ENCODE peak calls at places on chromosomes 11 and 22, in eight cellular contexts. E, Z, L, A, P, J, N and Y are unnamed samples. For H3K9me3 and H3K27me3, the result is how much of the 10 kb centered on the place peaks cover.

GRCh38 chr11:119722281-119722794 is 6.7 kb downstream of the NECTIN1 start:
- DNase-seq in E (no peak), Z (peak), L (no peak), A (no peak), P (no peak), J (no peak), N (no peak), Y (no peak)

GRCh38 chr11:78646564-78647185 is 72.0 kb upstream of the NARS2 start:
- DNase-seq in E (peak), Z (peak), L (peak), A (peak), P (peak), J (no peak), N (peak), Y (peak)

GRCh38 chr11:9069861-9070470 is 21.4 kb downstream of the SCUBE2 start:
- DNase-seq in E (no peak), Z (no peak), L (no peak), A (no peak), P (no peak), J (no peak), N (no peak), Y (no peak)

GRCh38 chr22:17754233-17754925 is 19.9 kb downstream of the BID start:
- DNase-seq in E (no peak), Z (no peak), L (no peak), A (no peak), P (peak), J (no peak), N (no peak), Y (no peak)

GRCh38 chr11:59551651-59552521 is 40.5 kb downstream of the OR4D9 start:
- DNase-seq in E (peak), Z (no peak), L (no peak), A (no peak), P (peak), J (peak), N (peak), Y (peak)

GRCh38 chr11:102883132-102883531 is 8.3 kb upstream of the MMP12 start:
- DNase-seq in E (no peak), Z (no peak), L (no peak), A (no peak), P (no peak), J (no peak), N (no peak), Y (no peak)

GRCh38 chr11:30917859-30918478 is 331.8 kb upstream of the MPPED2 start:
- DNase-seq in E (peak), Z (peak), L (no peak), A (no peak), P (no peak), J (no peak), N (peak), Y (peak)

GRCh38 chr11:2850366-2850765 is 35.2 kb downstream of the CDKN1C start:
- DNase-seq in E (no peak), Z (no peak), L (no peak), A (no peak), P (no peak), J (no peak), N (no peak), Y (no peak)

GRCh38 chr11:32706985-32707736 is 87.3 kb downstream of the CCDC73 start:
- DNase-seq in E (no peak), Z (peak), L (no peak), A (no peak), P (no peak), J (no peak), N (peak), Y (no peak)

GRCh38 chr11:76159303-76159937 is 46.9 kb downstream of the WNT11 start:
- DNase-seq in E (no peak), Z (no peak), L (no peak), A (no peak), P (no peak), J (no peak), N (no peak), Y (no peak)

GRCh38 chr11:2213384-2213842 is 41.8 kb upstream of the TH start:
- DNase-seq in E (no peak), Z (peak), L (peak), A (no peak), P (no peak), J (no peak), N (no peak), Y (no peak)

GRCh38 chr11:76846441-76846840 is 14.3 kb upstream of the ACER3 start:
- DNase-seq in E (no peak), Z (peak), L (no peak), A (no peak), P (no peak), J (no peak), N (no peak), Y (no peak)

GRCh38 chr22:45319319-45319675 is 9.6 kb downstream of the FAM118A start:
- DNase-seq in E (peak), Z (no peak), L (no peak), A (no peak), P (no peak), J (no peak), N (no peak), Y (no peak)

GRCh38 chr11:129937592-129938238 is 42.3 kb upstream of the NFRKB start:
- DNase-seq in E (no peak), Z (no peak), L (no peak), A (no peak), P (no peak), J (no peak), N (no peak), Y (no peak)

GRCh38 chr22:49404576-49405199 is 423.0 kb downstream of the BRD1 start:
- DNase-seq in E (no peak), Z (no peak), L (no peak), A (no peak), P (no peak), J (no peak), N (no peak), Y (no peak)

DNA sequence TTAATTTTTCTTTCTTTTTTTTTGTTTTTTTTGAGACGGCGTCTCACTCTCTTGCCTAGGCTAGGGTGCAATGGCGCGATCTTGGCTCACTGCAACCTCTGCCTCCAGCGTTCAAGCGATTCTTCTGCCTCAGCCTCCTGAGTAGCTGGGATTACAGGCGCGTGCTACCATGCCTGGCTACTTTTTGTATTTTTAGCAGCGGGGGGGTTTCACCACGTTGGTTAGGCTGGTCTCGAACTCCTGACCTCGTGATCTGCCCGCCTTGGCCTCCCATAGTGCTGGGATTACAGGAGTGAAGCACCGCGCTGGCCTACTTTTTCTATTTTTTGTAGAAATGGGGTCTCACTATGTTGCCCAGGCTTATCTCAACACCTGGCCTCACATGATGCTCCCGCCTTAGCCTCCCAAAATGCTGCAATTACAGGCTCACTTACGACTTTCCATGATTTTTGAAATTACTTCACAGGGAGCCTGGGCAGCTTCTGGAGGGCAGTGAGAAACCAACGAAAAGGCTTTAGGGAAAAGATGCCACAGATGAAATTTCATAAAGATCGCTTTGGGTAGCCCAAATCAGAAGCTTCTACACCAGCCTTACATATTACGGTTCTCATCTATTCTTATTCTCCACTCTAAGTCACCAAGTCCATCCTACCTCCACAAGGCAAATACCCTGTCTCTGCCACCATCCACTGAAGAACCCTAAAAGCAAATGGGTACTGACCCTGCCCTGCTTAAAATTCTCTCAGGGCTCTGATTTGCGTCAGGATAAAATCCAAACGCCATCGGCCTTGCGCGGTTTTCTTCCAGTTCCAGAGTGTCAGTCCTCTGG is 866 bp upstream of the RRM1 start:
- DNase-seq in E (no peak), Z (no peak), L (no peak), A (no peak), P (no peak), J (no peak), N (no peak), Y (no peak)
- H3K4me3 ChIP-seq in E (peak), Z (peak), L (peak), A (peak), P (peak), J (peak), N (peak), Y (peak)

DNA sequence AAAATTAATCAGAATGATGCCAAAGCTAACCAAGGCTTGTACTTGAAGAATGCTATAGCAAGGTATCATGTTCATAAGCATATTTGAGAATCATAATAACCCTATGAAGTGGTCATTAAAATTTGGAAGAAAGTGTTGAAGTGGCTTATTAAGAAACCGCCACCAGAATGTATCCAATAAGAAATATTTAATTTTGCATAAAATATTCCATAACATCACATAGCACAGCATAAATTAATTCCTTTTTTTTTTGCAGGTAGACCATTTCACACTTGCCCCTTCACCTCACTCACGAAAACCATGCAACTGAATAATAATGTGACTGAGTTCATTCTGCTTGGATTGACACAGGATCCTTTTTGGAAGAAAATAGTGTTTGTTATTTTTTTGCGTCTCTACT is at the start of gene OR4C16:
- DNase-seq in E (no peak), Z (no peak), L (no peak), A (no peak), P (no peak), J (no peak), N (no peak), Y (no peak)
- H3K9me3 ChIP-seq in E (under half), Z (under half), L (under half), A (under half), P (under half), J (under half), N (under half), Y (under half)

GRCh38 chr11:61509058-61510029 is 795 bp downstream of the LRRC10B start:
- DNase-seq in E (peak), Z (peak), L (peak), A (no peak), P (peak), J (peak), N (peak), Y (peak)

GRCh38 chr11:61511383-61511782 is 2.8 kb downstream of the LRRC10B start:
- DNase-seq in E (no peak), Z (no peak), L (no peak), A (no peak), P (no peak), J (no peak), N (no peak), Y (no peak)

GRCh38 chr11:61512435-61512834 is 3.9 kb downstream of the LRRC10B start:
- DNase-seq in E (no peak), Z (peak), L (no peak), A (no peak), P (no peak), J (no peak), N (no peak), Y (no peak)

GRCh38 chr11:61510980-61511373 is 2.4 kb downstream of the LRRC10B start:
- DNase-seq in E (no peak), Z (no peak), L (no peak), A (no peak), P (no peak), J (no peak), N (no peak), Y (no peak)

DNA sequence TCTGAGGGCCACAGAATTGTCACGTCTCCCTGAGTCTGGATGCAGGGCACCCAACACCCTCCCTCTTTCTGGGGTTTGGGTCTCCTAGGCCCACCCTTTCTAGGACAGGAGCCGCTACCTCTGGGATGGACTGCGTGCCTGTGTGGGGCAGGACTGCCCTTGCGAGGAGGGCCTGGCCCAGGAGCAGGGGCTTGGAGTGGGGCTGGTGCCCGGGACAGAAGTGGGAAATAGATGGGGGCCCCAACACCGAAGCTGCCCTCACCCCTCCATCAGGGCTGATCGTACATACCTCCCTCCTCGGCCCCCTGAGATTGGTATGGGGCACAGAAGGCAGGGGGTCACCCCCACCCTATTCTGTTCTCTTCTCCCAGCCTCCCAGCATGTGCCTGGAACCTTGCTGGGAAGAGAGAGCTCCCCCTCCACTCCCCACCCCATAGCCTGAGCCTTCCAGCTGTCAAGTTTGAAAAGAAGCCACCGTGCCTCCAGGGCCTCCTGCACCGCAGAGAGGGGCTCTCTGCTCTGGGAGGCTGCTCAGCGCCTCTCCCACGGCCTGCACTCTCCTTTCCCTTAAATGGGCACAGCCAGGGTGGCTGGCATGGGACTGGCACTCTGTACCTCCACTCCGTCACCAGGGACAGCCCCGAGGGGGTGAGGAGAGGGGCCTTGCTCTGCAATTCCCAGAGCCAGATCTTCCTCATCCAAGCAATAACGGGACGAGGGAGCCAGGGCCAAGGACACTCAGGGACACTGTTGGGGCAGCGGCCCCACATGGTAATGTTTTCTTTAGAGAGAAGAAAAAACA is 1.8 kb downstream of the LRRC10B start:
- DNase-seq in E (no peak), Z (no peak), L (no peak), A (no peak), P (no peak), J (no peak), N (no peak), Y (no peak)
- H3K27me3 ChIP-seq in E (under half), Z (under half), L (under half), A (half or more), P (under half), J (under half), N (under half), Y (half or more)

GRCh38 chr11:65042899-65043298 is 1.9 kb downstream of the SAC3D1 start:
- DNase-seq in E (no peak), Z (no peak), L (no peak), A (no peak), P (no peak), J (no peak), N (no peak), Y (no peak)

GRCh38 chr11:65043881-65044501 is 3.0 kb downstream of the SAC3D1 start:
- DNase-seq in E (no peak), Z (no peak), L (no peak), A (no peak), P (no peak), J (peak), N (no peak), Y (no peak)

GRCh38 chr11:65036931-65037330 is 4.1 kb upstream of the SAC3D1 start:
- DNase-seq in E (no peak), Z (no peak), L (no peak), A (no peak), P (peak), J (peak), N (no peak), Y (no peak)

GRCh38 chr11:65041206-65042035 is at the start of gene SAC3D1:
- DNase-seq in E (no peak), Z (peak), L (no peak), A (no peak), P (peak), J (no peak), N (peak), Y (peak)

DNA sequence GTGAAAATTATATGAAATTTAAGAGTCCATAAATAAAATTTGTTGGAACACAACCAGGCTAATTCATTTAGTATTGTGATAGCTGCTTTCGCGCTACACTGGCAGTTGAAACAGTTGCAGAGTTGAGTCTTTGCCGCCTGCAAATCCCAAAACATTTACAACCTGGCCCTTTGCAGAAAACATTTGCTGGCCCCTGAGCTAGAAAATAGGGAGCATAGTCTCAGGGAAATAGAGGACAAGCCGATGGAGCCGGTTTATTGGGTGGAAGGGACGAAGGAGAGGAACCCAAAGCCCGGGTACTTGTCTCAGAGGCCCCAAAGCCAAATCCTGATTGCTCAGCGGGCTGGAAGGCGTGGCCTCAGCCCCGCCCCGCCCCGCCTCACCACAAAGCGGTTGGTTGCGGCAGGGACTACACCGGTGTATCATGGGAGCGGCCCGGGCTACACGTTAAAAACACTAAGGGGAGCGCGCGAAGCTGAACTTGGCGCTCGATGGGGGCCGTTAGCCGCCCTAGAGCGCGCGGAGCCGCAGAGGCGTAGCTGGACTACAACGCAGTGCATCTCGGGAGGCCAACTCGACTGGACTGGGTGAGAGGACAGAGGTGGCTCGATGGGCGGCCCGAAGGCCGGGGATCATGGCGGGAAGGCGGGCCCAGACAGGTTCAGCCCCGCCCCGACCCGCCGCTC is 347 bp upstream of the SAC3D1 start:
- DNase-seq in E (peak), Z (peak), L (peak), A (peak), P (peak), J (peak), N (peak), Y (peak)
- H3K4me3 ChIP-seq in E (peak), Z (peak), L (peak), A (peak), P (peak), J (peak), N (peak), Y (peak)

GRCh38 chr11:100354736-100355135 is 332.4 kb upstream of the ARHGAP42 start:
- DNase-seq in E (no peak), Z (no peak), L (no peak), A (no peak), P (no peak), J (no peak), N (no peak), Y (no peak)

GRCh38 chr11:100353083-100353482 is 334.0 kb upstream of the ARHGAP42 start:
- DNase-seq in E (no peak), Z (no peak), L (no peak), A (no peak), P (no peak), J (no peak), N (no peak), Y (no peak)

GRCh38 chr11:100356035-100356434 is 331.1 kb upstream of the ARHGAP42 start:
- DNase-seq in E (no peak), Z (no peak), L (no peak), A (no peak), P (no peak), J (no peak), N (no peak), Y (no peak)
- H3K9me3 ChIP-seq in E (under half), Z (under half), L (under half), A (under half), P (under half), J (under half), N (under half), Y (under half)

DNA sequence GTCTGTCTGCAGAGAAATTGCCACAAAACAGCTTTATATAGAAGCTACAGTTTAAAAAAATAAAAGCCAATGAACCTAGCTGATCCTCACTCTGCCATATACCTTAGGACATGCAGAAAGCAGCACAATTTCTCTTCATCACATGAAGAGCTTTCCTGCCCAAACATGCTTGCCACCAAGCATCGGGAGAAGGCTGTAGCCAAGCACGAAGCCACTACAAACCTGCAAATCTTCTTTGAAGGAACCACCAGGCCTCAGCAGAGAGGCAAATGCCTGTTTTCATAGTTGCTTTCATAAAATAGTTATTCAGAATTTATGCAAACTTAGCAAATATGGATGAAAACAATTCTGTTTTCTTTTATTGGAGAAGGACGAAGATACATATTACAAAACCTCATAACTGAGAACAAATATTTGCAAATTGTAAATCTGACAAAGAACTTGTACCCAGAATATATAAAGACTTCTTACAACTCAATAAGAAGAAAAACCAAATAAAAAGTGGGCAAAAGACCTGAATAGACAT is 100.3 kb downstream of the RBFOX2 start:
- DNase-seq in E (no peak), Z (no peak), L (no peak), A (no peak), P (no peak), J (no peak), N (no peak), Y (no peak)
- H3K27me3 ChIP-seq in E (under half), Z (under half), L (under half), A (under half), P (under half), J (under half), N (under half), Y (under half)

DNA sequence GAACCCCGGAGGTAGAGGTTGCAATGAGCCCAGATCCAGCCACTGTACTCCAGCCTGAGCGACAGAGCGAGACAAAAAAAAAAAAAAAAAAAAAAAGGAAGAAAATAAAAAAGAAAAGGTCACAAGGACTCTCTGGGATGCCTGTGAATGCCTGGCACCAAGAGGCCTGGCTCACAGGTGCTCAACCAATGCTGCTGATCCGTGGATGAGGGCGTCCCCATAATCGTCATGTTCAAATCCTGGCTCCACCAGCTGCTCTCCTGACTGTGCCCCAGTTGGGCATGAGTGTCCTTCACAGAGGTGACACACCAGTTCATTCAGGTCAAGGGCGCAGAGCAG is 645 bp upstream of the GAS2L1 start:
- DNase-seq in E (no peak), Z (no peak), L (no peak), A (no peak), P (no peak), J (no peak), N (no peak), Y (no peak)
- H3K4me3 ChIP-seq in E (peak), Z (no peak), L (peak), A (peak), P (peak), J (peak), N (peak), Y (peak)

GRCh38 chr11:16744128-16744725 is 5.8 kb downstream of the C11orf58 start:
- DNase-seq in E (no peak), Z (no peak), L (no peak), A (no peak), P (no peak), J (no peak), N (no peak), Y (no peak)
- H3K9me3 ChIP-seq in E (under half), Z (under half), L (under half), A (under half), P (under half), J (under half), N (under half), Y (under half)